ENCODE peak calls at places on chromosomes 2 and 18, in five cellular contexts. A is transverse colon, Y is prostate gland, U is thoracic aorta, Z is thyroid gland. C is an unnamed sample.

GRCh38 chr2:12928197-12928596 is 211.5 kb downstream of the TRIB2 start:
- DNase-seq in A (no peak), Y (no peak), U (no peak), Z (no peak), C (peak)

GRCh38 chr2:71581015-71581414 is 127.7 kb downstream of the DYSF start:
- DNase-seq in A (no peak), Y (no peak), U (no peak), Z (no peak), C (peak)

GRCh38 chr18:34957864-34958259 is 83.4 kb upstream of the MAPRE2 start:
- DNase-seq in A (no peak), Y (no peak), U (no peak), Z (no peak), C (no peak)

GRCh38 chr2:109434351-109434750 is 179.4 kb downstream of the SEPTIN10 start:
- DNase-seq in A (no peak), Y (no peak), U (no peak), Z (no peak), C (no peak)

GRCh38 chr2:172564376-172564775 is 8.5 kb downstream of the PDK1 start:
- DNase-seq in A (no peak), Y (no peak), U (no peak), Z (no peak), C (no peak)

GRCh38 chr2:167509585-167509984 is 621.3 kb downstream of the XIRP2 start:
- DNase-seq in A (no peak), Y (no peak), U (no peak), Z (no peak), C (peak)

GRCh38 chr2:68765739-68766377 is 31.2 kb downstream of the ARHGAP25 start:
- DNase-seq in A (no peak), Y (no peak), U (no peak), Z (no peak), C (peak)

GRCh38 chr2:12498703-12499102 is 218.0 kb upstream of the TRIB2 start:
- DNase-seq in A (no peak), Y (no peak), U (no peak), Z (no peak), C (no peak)

GRCh38 chr18:48667276-48668254 is 128.7 kb downstream of the CTIF start:
- DNase-seq in A (no peak), Y (no peak), U (no peak), Z (no peak), C (peak)

GRCh38 chr2:121333834-121334558 is 49.0 kb upstream of the TFCP2L1 start:
- DNase-seq in A (no peak), Y (no peak), U (no peak), Z (no peak), C (no peak)

GRCh38 chr2:227853765-227854271 is 17.6 kb upstream of the DAW1 start:
- DNase-seq in A (no peak), Y (no peak), U (no peak), Z (peak), C (no peak)

GRCh38 chr2:228446732-228447131 is 265.2 kb upstream of the SPHKAP start:
- DNase-seq in A (no peak), Y (no peak), U (no peak), Z (no peak), C (no peak)

GRCh38 chr2:182636694-182637093 is 79.4 kb upstream of the DNAJC10 start:
- DNase-seq in A (no peak), Y (no peak), U (no peak), Z (no peak), C (peak)

GRCh38 chr2:70936165-70936978 is 672 bp downstream of the ATP6V1B1 start:
- DNase-seq in A (no peak), Y (no peak), U (no peak), Z (no peak), C (no peak)

GRCh38 chr18:48814490-48815181 is 136.1 kb downstream of the SMAD7 start:
- DNase-seq in A (peak), Y (no peak), U (no peak), Z (no peak), C (no peak)

GRCh38 chr2:74603282-74604000 is 44.7 kb downstream of the M1AP start:
- DNase-seq in A (no peak), Y (no peak), U (no peak), Z (no peak), C (no peak)

GRCh38 chr2:3411103-3411502 is 31.6 kb downstream of the TRAPPC12 start:
- DNase-seq in A (no peak), Y (no peak), U (no peak), Z (no peak), C (no peak)

GRCh38 chr2:123958011-123958410 is 67.1 kb upstream of the CNTNAP5 start:
- DNase-seq in A (no peak), Y (no peak), U (no peak), Z (no peak), C (no peak)

GRCh38 chr2:42138163-42139016 is 30.8 kb upstream of the EML4 start:
- DNase-seq in A (no peak), Y (peak), U (no peak), Z (peak), C (no peak)

GRCh38 chr2:219171231-219171651 is 1.4 kb upstream of the SLC23A3 start:
- DNase-seq in A (peak), Y (peak), U (no peak), Z (peak), C (peak)

GRCh38 chr2:240215676-240216051 is 75.2 kb upstream of the OTOS start:
- DNase-seq in A (no peak), Y (no peak), U (no peak), Z (no peak), C (no peak)

GRCh38 chr2:191691016-191691725 is 13.2 kb downstream of the NABP1 start:
- DNase-seq in A (peak), Y (peak), U (no peak), Z (peak), C (peak)

GRCh38 chr2:216989335-216990129 is 129.7 kb upstream of the TNP1 start:
- DNase-seq in A (no peak), Y (no peak), U (no peak), Z (no peak), C (no peak)

GRCh38 chr2:223586261-223586660 is 15.9 kb downstream of the SCG2 start:
- DNase-seq in A (no peak), Y (no peak), U (no peak), Z (no peak), C (no peak)

GRCh38 chr18:46751882-46752281 is 5.0 kb downstream of the ST8SIA5 start:
- DNase-seq in A (no peak), Y (no peak), U (no peak), Z (no peak), C (no peak)

GRCh38 chr2:138182913-138183312 is 218.6 kb downstream of the HNMT start:
- DNase-seq in A (no peak), Y (no peak), U (no peak), Z (no peak), C (no peak)

GRCh38 chr2:241986836-241987641 is 117.5 kb downstream of the RTP5 start:
- DNase-seq in A (no peak), Y (no peak), U (no peak), Z (no peak), C (no peak)

GRCh38 chr2:625415-626135 is 51.6 kb downstream of the TMEM18 start:
- DNase-seq in A (no peak), Y (no peak), U (no peak), Z (peak), C (no peak)

GRCh38 chr2:159015823-159016222 is 47.4 kb downstream of the TANC1 start:
- DNase-seq in A (no peak), Y (no peak), U (no peak), Z (no peak), C (no peak)

GRCh38 chr2:10186868-10187535 is 64.5 kb downstream of the RRM2 start:
- DNase-seq in A (no peak), Y (no peak), U (no peak), Z (no peak), C (no peak)

GRCh38 chr2:215793747-215794595 is 219.4 kb downstream of the MREG start:
- DNase-seq in A (peak), Y (no peak), U (peak), Z (peak), C (no peak)

GRCh38 chr18:70377317-70377799 is 88.5 kb downstream of the SOCS6 start:
- DNase-seq in A (no peak), Y (no peak), U (no peak), Z (no peak), C (peak)

GRCh38 chr2:101803945-101804696 is 106.6 kb downstream of the MAP4K4 start:
- DNase-seq in A (no peak), Y (no peak), U (no peak), Z (no peak), C (no peak)

DNA sequence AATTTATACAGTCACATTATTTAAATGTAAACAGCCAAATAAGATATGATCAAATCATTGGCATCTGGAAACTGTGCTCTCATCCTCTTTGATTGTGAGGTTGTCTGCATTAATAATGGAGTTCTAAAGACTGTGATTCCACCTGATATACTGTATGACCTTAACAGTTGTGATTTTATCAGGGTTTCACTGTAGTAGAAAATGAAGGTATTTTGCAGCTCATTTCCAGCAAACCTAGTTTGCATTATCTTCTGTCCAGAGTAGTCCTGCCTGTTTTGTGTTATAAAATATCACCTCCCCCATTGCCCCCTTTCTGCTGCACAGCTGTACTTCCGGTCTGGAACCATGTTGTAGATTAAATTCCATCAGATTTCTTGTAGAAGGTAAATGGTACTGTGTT is 731.6 kb upstream of the FANCL start:
- DNase-seq in A (no peak), Y (no peak), U (no peak), Z (no peak), C (no peak)
- H3K27ac ChIP-seq in A (no peak), Y (no peak), U (no peak), Z (no peak), C (no peak)

GRCh38 chr18:905948-906415 is 1.3 kb downstream of the ADCYAP1 start:
- DNase-seq in A (no peak), Y (no peak), U (no peak), Z (no peak), C (no peak)
- H3K4me3 ChIP-seq in A (no peak), Y (no peak), U (peak), Z (no peak), C (no peak)

GRCh38 chr18:3447895-3448844 is 1.8 kb upstream of the TGIF1 start:
- DNase-seq in A (peak), Y (peak), U (peak), Z (peak), C (peak)
- TF ChIP-seq CTCF in A (no peak), Y (no peak), U (no peak), Z (no peak), C (peak)

GRCh38 chr2:45180784-45181183 is 171.5 kb upstream of the SIX2 start:
- DNase-seq in A (no peak), Y (no peak), U (no peak), Z (no peak), C (no peak)
- H3K27ac ChIP-seq in A (no peak), Y (no peak), U (no peak), Z (no peak), C (no peak)

GRCh38 chr2:27685577-27685976 is 21.9 kb downstream of the SLC4A1AP start:
- DNase-seq in A (no peak), Y (no peak), U (no peak), Z (no peak), C (no peak)
- H3K4me3 ChIP-seq in A (no peak), Y (no peak), U (no peak), Z (no peak), C (no peak)

DNA sequence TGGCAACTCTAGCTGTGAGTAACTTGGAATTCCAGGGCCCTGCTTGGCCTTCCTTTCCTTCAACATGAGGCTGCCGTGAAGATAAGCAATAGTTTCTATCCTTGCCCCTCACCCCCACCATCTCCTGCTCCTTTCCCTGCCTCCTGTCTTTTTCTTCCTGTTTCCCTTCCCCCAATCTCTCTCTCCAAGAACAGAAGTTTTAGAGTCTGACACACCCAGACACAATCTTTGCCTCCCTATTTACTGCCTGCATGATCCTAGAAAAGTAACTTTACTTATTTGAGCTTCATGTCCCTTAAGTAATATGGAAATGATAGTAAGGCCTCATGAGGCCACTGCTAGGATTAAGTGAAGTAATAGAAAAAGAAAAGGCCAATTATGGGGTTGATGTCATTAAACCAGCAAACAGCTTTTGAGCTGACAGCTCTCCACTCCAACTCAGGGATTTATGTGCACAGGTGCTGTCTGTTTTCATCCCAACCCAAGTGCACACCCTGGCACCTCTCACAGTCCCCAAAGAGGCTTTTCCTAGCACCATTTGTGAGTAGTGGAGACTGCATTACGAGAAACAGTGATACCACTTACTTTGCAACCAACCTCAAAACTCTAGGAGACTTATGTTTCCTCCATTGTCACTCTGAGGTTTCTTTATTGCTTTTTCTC is 123.7 kb upstream of the SIX3 start:
- DNase-seq in A (no peak), Y (no peak), U (no peak), Z (no peak), C (no peak)
- TF ChIP-seq CTCF in A (no peak), Y (no peak), U (no peak), Z (no peak), C (no peak)

GRCh38 chr2:150468350-150468960 is 19.0 kb downstream of the RND3 start:
- DNase-seq in A (no peak), Y (no peak), U (no peak), Z (no peak), C (no peak)

GRCh38 chr2:150469706-150470105 is 17.8 kb downstream of the RND3 start:
- DNase-seq in A (no peak), Y (no peak), U (no peak), Z (no peak), C (no peak)

GRCh38 chr2:150467641-150467963 is 19.9 kb downstream of the RND3 start:
- DNase-seq in A (no peak), Y (no peak), U (no peak), Z (no peak), C (no peak)

GRCh38 chr2:150472122-150472899 is 15.2 kb downstream of the RND3 start:
- DNase-seq in A (peak), Y (no peak), U (no peak), Z (no peak), C (no peak)

GRCh38 chr2:150470435-150470834 is 17.0 kb downstream of the RND3 start:
- DNase-seq in A (no peak), Y (no peak), U (no peak), Z (no peak), C (no peak)
- H3K27ac ChIP-seq in A (no peak), Y (no peak), U (no peak), Z (no peak), C (no peak)

GRCh38 chr2:229713371-229714079 is 830 bp downstream of the DNER start:
- DNase-seq in A (no peak), Y (no peak), U (no peak), Z (no peak), C (peak)

GRCh38 chr2:229712125-229712524 is 2.2 kb downstream of the DNER start:
- DNase-seq in A (no peak), Y (no peak), U (no peak), Z (no peak), C (peak)

GRCh38 chr2:229714080-229714735 is at the start of gene DNER:
- DNase-seq in A (peak), Y (peak), U (no peak), Z (no peak), C (no peak)

GRCh38 chr2:229715895-229716507 is 1.6 kb upstream of the DNER start:
- DNase-seq in A (peak), Y (no peak), U (no peak), Z (no peak), C (peak)

DNA sequence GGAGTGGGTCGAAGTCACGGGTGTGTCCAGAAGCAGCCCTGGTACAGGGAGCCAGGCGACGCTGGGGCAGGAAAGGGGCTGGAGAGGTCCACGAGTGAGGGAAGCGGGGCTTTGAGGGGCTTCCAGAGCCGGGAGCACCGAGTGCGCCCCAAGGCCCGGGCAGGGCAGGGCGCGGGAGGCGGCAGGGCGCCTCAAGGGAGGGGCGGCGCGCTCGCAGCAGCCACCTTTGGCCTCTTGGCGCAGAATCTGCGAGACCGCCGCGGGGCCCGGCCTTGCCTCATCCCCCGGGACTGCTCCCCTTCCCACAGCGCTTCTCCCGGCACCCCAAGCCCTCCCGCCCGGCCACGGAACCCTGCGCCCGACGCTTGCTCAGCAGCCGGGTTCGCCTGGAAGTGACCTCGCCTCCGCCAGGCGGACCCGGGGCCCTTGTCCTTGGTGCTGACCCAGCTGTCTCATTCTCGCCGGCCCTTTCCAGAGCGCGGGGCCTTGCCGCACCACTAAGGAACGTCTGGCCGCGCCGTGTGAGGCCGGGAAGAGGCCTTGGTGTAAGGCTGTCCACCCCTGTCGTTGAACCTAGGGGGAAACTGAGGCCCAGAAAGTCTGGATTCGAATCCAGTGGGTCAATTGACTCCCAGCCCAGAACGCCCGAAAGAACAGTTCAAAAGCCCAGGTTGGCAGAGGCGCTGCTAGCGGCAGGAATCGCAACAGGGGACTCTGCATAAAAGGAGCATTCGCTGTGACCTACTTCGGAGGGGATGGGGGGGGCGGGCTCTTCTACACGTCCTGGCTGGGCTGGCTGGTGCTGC is 584 bp upstream of the DNER start:
- DNase-seq in A (peak), Y (peak), U (no peak), Z (peak), C (peak)
- H3K4me3 ChIP-seq in A (no peak), Y (peak), U (peak), Z (no peak), C (peak)

GRCh38 chr2:46612675-46613074 is 133.3 kb downstream of the TMEM247 start:
- DNase-seq in A (no peak), Y (no peak), U (no peak), Z (no peak), C (no peak)

GRCh38 chr2:46621499-46621898 is 142.1 kb downstream of the TMEM247 start:
- DNase-seq in A (no peak), Y (no peak), U (no peak), Z (no peak), C (no peak)

GRCh38 chr2:46610014-46610413 is 130.6 kb downstream of the TMEM247 start:
- DNase-seq in A (no peak), Y (no peak), U (no peak), Z (no peak), C (no peak)

GRCh38 chr2:46615555-46616487 is 136.5 kb downstream of the TMEM247 start:
- DNase-seq in A (peak), Y (no peak), U (no peak), Z (peak), C (peak)
- TF ChIP-seq CTCF in A (no peak), Y (no peak), U (no peak), Z (no peak), C (peak)